ENCODE peak calls at places on chromosomes 16 and 17, in eight cellular contexts. R is fibroblast of villous mesenchyme, I is mammary epithelial cell, N is thoracic aorta, L is pancreas, B is GM10248, W is fibroblast of lung, Q is prostate gland. P is an unnamed sample.
A peak's percentile ranks its signal among the peaks of the same experiment; 100 is the strongest.

GRCh38 chr16:1933097-1933661 is 9.8 kb downstream of the MSRB1 start:
- DNase-seq in I (no peak), Q (no peak), W (no peak), R (no peak), B (no peak), L (peak; percentile 40), N (no peak), P (no peak)

GRCh38 chr17:39923836-39924690 is 3.3 kb downstream of the ORMDL3 start:
- DNase-seq in R (peak; percentile 23), L (no peak), B (no peak), N (no peak), Q (no peak), W (no peak), I (no peak), P (no peak)

GRCh38 chr16:22325598-22326368 is 28.6 kb downstream of the POLR3E start:
- DNase-seq in L (no peak), R (no peak), B (no peak), W (no peak), I (no peak), N (no peak), Q (no peak), P (no peak)

GRCh38 chr17:63699638-63700527 is at the start of gene LIMD2:
- DNase-seq in B (peak; percentile 85), R (peak; percentile 16), N (no peak), Q (peak; percentile 51), W (peak; percentile 28), I (no peak), L (no peak), P (no peak)

GRCh38 chr17:10674696-10675095 is 17.6 kb upstream of the MYH3 start:
- DNase-seq in W (no peak), N (no peak), L (no peak), I (no peak), R (no peak), Q (no peak), B (no peak), P (no peak)

GRCh38 chr17:13736915-13737314 is 135.2 kb upstream of the HS3ST3A1 start:
- DNase-seq in W (no peak), L (no peak), R (peak; percentile 82), Q (no peak), I (peak; percentile 30), B (no peak), N (no peak), P (no peak)

GRCh38 chr17:72790194-72790593 is 302.3 kb downstream of the SLC39A11 start:
- DNase-seq in I (no peak), N (no peak), W (no peak), R (no peak), L (no peak), Q (no peak), B (no peak), P (no peak)

GRCh38 chr16:10183606-10183959 is 1.4 kb upstream of the GRIN2A start:
- DNase-seq in R (no peak), Q (no peak), I (no peak), L (no peak), N (no peak), W (no peak), B (no peak), P (no peak)

GRCh38 chr16:628321-629061 is 2.3 kb upstream of the WFIKKN1 start:
- DNase-seq in Q (no peak), B (no peak), L (no peak), W (no peak), N (no peak), R (no peak), I (no peak), P (no peak)

GRCh38 chr17:35596072-35596471 is 8.9 kb downstream of the AP2B1 start:
- DNase-seq in R (no peak), N (no peak), I (no peak), Q (no peak), W (no peak), B (no peak), L (no peak), P (no peak)

GRCh38 chr17:35597604-35598003 is 10.5 kb downstream of the AP2B1 start:
- DNase-seq in B (no peak), W (no peak), N (no peak), R (no peak), I (no peak), L (no peak), Q (no peak), P (no peak)

GRCh38 chr17:35596530-35597233 is 9.6 kb downstream of the AP2B1 start:
- DNase-seq in N (no peak), L (no peak), I (no peak), R (no peak), W (no peak), Q (no peak), B (no peak), P (no peak)
- TF ChIP-seq CTCF in N (no peak), L (no peak), I (no peak), R (peak; percentile 14), W (no peak), Q (no peak), B (no peak), P (no peak)

DNA sequence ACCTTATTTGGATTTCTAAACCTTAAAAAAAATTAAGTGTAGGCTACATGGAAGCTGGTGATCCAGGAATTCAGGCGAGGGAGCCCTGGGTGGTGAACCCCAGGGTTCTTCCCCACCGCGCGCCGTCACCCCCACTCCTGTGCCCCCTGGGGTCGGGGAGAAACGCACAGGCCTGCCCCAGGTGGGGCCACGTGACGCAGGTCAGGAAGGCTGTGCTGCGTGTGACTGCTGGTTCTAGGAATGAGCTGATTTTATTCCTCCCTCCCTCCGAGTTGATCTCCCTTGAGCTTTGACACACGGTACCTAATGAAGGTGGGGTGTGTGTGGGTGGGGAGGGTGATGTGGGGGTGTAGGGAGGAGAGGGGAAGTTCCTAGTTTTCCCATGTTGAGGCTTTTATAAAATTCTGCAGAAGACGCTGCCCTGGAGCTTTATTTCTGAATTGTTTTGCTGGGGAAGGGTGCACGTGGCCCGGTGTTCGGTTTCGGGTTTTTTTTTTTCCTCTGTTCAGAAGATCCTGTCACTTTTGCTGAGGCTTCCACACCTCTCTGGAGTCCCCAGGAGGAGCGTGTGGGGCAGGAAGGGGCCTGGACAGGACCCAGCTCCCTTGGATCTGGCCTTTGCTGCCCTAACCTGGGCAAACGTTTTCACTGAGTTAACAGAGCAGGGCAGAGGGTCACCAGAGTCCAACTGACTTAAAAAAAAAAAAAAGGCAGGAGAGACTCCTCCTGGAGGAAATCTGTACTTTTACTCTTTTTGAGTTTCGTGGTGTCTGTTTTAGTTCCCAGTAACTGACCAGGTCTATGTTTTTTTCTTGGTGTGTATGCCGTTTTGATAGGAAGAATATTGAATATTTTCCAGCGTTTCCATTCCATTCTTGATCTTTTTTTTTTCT is 55.8 kb upstream of the GSE1 start:
- DNase-seq in N (no peak), Q (no peak), L (peak; percentile 51), R (no peak), I (peak; percentile 43), B (peak; percentile 52), W (no peak), P (peak; percentile 48)
- TF ChIP-seq CTCF in N (peak; percentile 8), Q (peak; percentile 18), L (no peak), R (peak; percentile 33), I (no peak), B (no peak), W (peak; percentile 15), P (peak; percentile 20)

GRCh38 chr17:30299000-30299399 is 7.3 kb upstream of the BLMH start:
- DNase-seq in B (no peak), W (peak; percentile 46), I (no peak), R (no peak), Q (no peak), N (no peak), L (no peak), P (no peak)
- TF ChIP-seq CTCF in B (no peak), W (peak; percentile 23), I (peak; percentile 20), R (peak; percentile 20), Q (peak; percentile 10), N (no peak), L (no peak), P (no peak)

DNA sequence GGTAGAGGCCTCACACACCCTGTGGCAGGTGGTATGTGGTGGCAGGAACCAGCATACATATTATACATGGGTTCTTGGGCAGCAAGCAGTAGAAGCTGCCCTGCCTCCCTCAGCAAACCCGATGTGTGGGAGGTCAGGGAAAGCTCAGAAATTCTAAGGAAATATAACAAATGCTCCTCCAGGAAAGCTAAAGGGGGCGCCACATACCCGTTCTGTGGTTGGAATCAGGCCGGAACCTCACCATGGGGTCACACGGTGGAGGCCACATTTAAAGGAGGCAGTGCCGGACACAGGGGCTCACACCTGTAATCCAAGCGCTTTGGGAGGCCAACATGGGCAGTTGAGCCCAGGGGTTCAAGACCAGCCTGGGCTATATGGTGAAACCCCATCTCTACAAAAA is 12.4 kb upstream of the KATNB1 start:
- DNase-seq in L (no peak), Q (no peak), W (no peak), N (no peak), R (peak; percentile 18), I (no peak), B (no peak), P (peak; percentile 13)
- TF ChIP-seq CTCF in L (no peak), Q (no peak), W (peak; percentile 16), N (no peak), R (peak; percentile 37), I (peak; percentile 5), B (no peak), P (no peak)

GRCh38 chr17:28548417-28549130 is 3.9 kb downstream of the UNC119 start:
- DNase-seq in B (no peak), I (no peak), W (no peak), L (no peak), R (no peak), N (no peak), Q (no peak), P (no peak)
- TF ChIP-seq CTCF in B (no peak), I (no peak), W (no peak), L (no peak), R (no peak), N (peak; percentile 12), Q (no peak), P (no peak)

P was measured in MCF 10A.